ENCODE peak calls at places on chromosomes 1 and 21, in four cellular contexts. One of them, this sample, is unnamed.

GRCh38 chr1:58934711-58935110 is 150.9 kb upstream of the JUN start:
- DNase-seq in neural progenitor cell: peak; percentile 13
- DNase-seq in kidney epithelial cell: no peak
- DNase-seq in left lung: no peak
- DNase-seq in this sample: no peak

GRCh38 chr1:108592030-108592759 is 32.3 kb downstream of the EEIG2 start:
- DNase-seq in neural progenitor cell: no peak
- DNase-seq in kidney epithelial cell: no peak
- DNase-seq in left lung: no peak
- DNase-seq in this sample: no peak

GRCh38 chr1:229310833-229311232 is 32.0 kb downstream of the CCSAP start:
- DNase-seq in neural progenitor cell: no peak
- DNase-seq in kidney epithelial cell: no peak
- DNase-seq in left lung: no peak
- DNase-seq in this sample: no peak

GRCh38 chr1:96425382-96426129 is 296.0 kb upstream of the PTBP2 start:
- DNase-seq in neural progenitor cell: peak; percentile 1
- DNase-seq in kidney epithelial cell: no peak
- DNase-seq in left lung: no peak
- DNase-seq in this sample: no peak

GRCh38 chr21:34029724-34030528 is 43.5 kb upstream of the MRPS6 start:
- DNase-seq in neural progenitor cell: peak; percentile 80
- DNase-seq in kidney epithelial cell: peak; percentile 58
- DNase-seq in left lung: no peak
- DNase-seq in this sample: no peak

GRCh38 chr1:64675718-64676345 is 69.0 kb upstream of the RAVER2 start:
- DNase-seq in neural progenitor cell: peak; percentile 19
- DNase-seq in kidney epithelial cell: no peak
- DNase-seq in left lung: no peak
- DNase-seq in this sample: no peak

GRCh38 chr1:91771717-91772116 is 114.2 kb downstream of the TGFBR3 start:
- DNase-seq in neural progenitor cell: no peak
- DNase-seq in kidney epithelial cell: no peak
- DNase-seq in left lung: no peak
- DNase-seq in this sample: no peak

GRCh38 chr1:48127735-48128685 is 94.5 kb upstream of the SLC5A9 start:
- DNase-seq in neural progenitor cell: no peak
- DNase-seq in kidney epithelial cell: no peak
- DNase-seq in left lung: no peak
- DNase-seq in this sample: no peak

GRCh38 chr21:37074195-37074510 is 1.1 kb downstream of the TTC3 start:
- DNase-seq in neural progenitor cell: peak; percentile 50
- DNase-seq in kidney epithelial cell: no peak
- DNase-seq in left lung: no peak
- DNase-seq in this sample: no peak

GRCh38 chr1:200896571-200897187 is 2.0 kb downstream of the INAVA start:
- DNase-seq in neural progenitor cell: no peak
- DNase-seq in kidney epithelial cell: no peak
- DNase-seq in left lung: peak; percentile 83
- DNase-seq in this sample: no peak

GRCh38 chr1:224205438-224205840 is 22.4 kb downstream of the DEGS1 start:
- DNase-seq in neural progenitor cell: no peak
- DNase-seq in kidney epithelial cell: no peak
- DNase-seq in left lung: no peak
- DNase-seq in this sample: no peak

GRCh38 chr1:97308131-97308530 is 586.5 kb downstream of the PTBP2 start:
- DNase-seq in neural progenitor cell: no peak
- DNase-seq in kidney epithelial cell: no peak
- DNase-seq in left lung: no peak
- DNase-seq in this sample: peak; percentile 35

GRCh38 chr1:112889052-112889451 is 66.9 kb downstream of the SLC16A1 start:
- DNase-seq in neural progenitor cell: no peak
- DNase-seq in kidney epithelial cell: no peak
- DNase-seq in left lung: no peak
- DNase-seq in this sample: no peak

GRCh38 chr1:91527781-91528180 is 27.1 kb downstream of the CDC7 start:
- DNase-seq in neural progenitor cell: no peak
- DNase-seq in kidney epithelial cell: no peak
- DNase-seq in left lung: no peak
- DNase-seq in this sample: no peak

GRCh38 chr1:53593758-53594380 is 134.7 kb downstream of the DMRTB1 start:
- DNase-seq in neural progenitor cell: peak; percentile 87
- DNase-seq in kidney epithelial cell: no peak
- DNase-seq in left lung: no peak
- DNase-seq in this sample: no peak

GRCh38 chr1:30321216-30321910 is 402.0 kb downstream of the MATN1 start:
- DNase-seq in neural progenitor cell: no peak
- DNase-seq in kidney epithelial cell: no peak
- DNase-seq in left lung: no peak
- DNase-seq in this sample: no peak

GRCh38 chr1:65467536-65467935 is 47.1 kb downstream of the LEPR start:
- DNase-seq in neural progenitor cell: peak; percentile 91
- DNase-seq in kidney epithelial cell: peak; percentile 35
- DNase-seq in left lung: no peak
- DNase-seq in this sample: no peak

GRCh38 chr21:36126166-36126565 is 8.7 kb upstream of the CBR3 start:
- DNase-seq in neural progenitor cell: no peak
- DNase-seq in kidney epithelial cell: no peak
- DNase-seq in left lung: no peak
- DNase-seq in this sample: no peak

DNA sequence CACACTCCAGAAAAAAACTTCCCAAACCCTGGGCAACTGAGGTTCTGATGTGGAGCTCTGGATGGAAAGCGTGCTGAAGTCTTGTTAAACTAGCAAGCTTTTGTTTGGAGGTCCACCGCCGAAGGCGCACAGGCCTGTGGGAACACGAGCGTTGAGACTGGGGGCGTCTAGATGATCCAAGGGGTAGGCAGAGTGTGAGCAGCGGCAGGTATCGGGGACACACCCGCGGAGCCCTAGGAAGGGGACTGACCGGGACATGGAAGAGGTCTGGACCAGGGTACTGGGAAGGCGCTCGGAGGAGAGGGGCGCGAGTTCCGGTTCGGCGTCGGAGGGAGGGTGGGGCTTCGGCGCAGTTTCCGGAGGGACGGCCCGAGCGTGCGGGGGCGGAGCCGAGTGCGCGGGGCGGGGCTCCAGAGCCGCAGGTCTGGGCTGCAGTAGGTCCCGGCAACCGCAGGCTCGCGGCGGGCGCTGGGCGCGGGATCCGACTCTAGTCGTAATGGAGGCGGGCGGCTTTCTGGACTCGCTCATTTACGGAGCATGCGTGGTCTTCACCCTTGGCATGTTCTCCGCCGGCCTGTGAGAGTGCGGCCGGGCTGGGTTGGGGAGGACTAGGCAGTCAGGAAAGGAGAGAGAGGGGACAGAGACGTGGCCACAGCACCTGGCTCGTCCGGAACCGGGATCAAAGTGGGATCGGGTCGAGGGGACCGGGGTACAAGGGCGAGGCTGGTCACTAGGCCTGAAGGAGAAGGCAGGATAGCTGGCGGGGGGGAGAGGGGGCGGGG is at the start of gene SLC50A1:
- DNase-seq in neural progenitor cell: peak; percentile 99
- DNase-seq in kidney epithelial cell: peak; percentile 63
- DNase-seq in left lung: peak; percentile 99
- DNase-seq in this sample: peak; percentile 73
- TF ChIP-seq CTCF in neural progenitor cell: peak; percentile 19
- TF ChIP-seq CTCF in kidney epithelial cell: no peak
- TF ChIP-seq CTCF in left lung: peak; percentile 72
- TF ChIP-seq CTCF in this sample: no peak

GRCh38 chr1:93349231-93350135 is 3.8 kb downstream of the DR1 start:
- DNase-seq in neural progenitor cell: no peak
- DNase-seq in kidney epithelial cell: no peak
- DNase-seq in left lung: no peak
- DNase-seq in this sample: no peak

GRCh38 chr1:93350322-93350721 is 4.6 kb downstream of the DR1 start:
- DNase-seq in neural progenitor cell: no peak
- DNase-seq in kidney epithelial cell: no peak
- DNase-seq in left lung: no peak
- DNase-seq in this sample: no peak

GRCh38 chr1:93352376-93352775 is 6.7 kb downstream of the DR1 start:
- DNase-seq in neural progenitor cell: no peak
- DNase-seq in kidney epithelial cell: no peak
- DNase-seq in left lung: no peak
- DNase-seq in this sample: no peak

GRCh38 chr1:93353286-93353685 is 7.6 kb downstream of the DR1 start:
- DNase-seq in neural progenitor cell: no peak
- DNase-seq in kidney epithelial cell: no peak
- DNase-seq in left lung: no peak
- DNase-seq in this sample: peak; percentile 56

DNA sequence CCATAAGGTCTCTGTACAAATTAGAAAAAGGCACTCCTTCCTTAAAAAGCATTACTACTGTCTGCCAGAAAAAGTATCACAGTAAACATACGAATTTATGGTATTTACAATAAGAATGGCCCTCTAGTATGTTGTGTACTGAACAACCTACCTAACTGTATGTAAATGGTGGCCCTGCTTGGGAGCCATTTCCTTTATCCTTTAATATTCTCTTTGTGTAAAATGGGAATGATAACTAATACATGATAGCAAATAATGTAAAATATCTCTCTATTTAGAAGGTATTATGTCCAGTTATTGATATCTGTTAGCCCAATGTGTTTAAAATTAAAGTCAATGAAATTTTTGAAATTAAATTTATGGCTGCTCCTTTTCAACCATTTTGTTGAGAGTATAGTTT is 5.2 kb downstream of the DR1 start:
- DNase-seq in neural progenitor cell: no peak
- DNase-seq in kidney epithelial cell: no peak
- DNase-seq in left lung: no peak
- DNase-seq in this sample: no peak
- H3K4me3 ChIP-seq in neural progenitor cell: no peak overlapping the region
- H3K4me3 ChIP-seq in kidney epithelial cell: no peak overlapping the region
- H3K4me3 ChIP-seq in left lung: no peak overlapping the region
- H3K4me3 ChIP-seq in this sample: no peak overlapping the region

DNA sequence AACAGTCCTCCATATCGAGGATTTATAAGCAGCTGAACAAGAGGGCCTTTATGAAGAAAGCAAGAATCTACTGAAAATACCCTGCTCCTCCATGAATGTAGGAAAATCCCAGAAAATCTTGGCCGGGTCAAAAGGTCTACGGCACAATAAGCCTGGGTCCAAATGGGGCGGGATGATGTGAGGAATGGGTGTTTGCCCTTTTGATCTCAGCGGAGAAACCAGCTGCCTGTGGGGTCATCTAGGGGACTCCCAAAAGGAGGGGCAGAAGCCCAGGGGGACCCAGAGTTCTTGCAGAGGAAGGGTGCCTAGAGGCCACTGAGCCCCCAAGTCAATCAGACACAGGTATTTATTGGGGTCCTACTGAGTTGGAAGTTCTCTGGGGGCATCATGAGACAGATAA is 11.4 kb upstream of the PIGR start:
- DNase-seq in neural progenitor cell: no peak
- DNase-seq in kidney epithelial cell: no peak
- DNase-seq in left lung: no peak
- DNase-seq in this sample: no peak
- H3K27me3 ChIP-seq in neural progenitor cell: no peaks in the 10 kb centered on the region
- H3K27me3 ChIP-seq in kidney epithelial cell: no peaks in the 10 kb centered on the region
- H3K27me3 ChIP-seq in left lung: no peaks in the 10 kb centered on the region
- H3K27me3 ChIP-seq in this sample: peaks cover 9% of the 10 kb centered on the region

DNA sequence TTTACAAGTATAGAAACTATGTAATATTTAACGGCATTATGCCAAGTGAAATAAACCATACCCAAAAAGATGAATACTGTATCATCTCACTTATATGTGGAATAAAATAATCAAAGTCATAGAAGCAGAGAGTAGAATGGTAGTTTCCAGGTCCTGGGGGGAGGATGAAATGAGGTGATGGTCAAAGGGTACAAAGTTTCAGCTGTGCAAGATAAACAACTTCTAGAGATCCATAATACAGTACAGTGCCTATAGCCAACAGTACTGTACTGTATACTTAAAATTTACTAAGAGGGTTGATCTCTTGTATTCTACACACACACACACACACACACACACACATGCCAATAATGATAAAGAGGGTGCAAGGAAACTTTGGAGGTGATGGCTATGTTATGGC is 3.0 kb upstream of the ADAM30 start:
- DNase-seq in neural progenitor cell: no peak
- DNase-seq in kidney epithelial cell: no peak
- DNase-seq in left lung: no peak
- DNase-seq in this sample: no peak
- TF ChIP-seq CTCF in neural progenitor cell: no peak
- TF ChIP-seq CTCF in kidney epithelial cell: no peak
- TF ChIP-seq CTCF in left lung: no peak
- TF ChIP-seq CTCF in this sample: no peak

GRCh38 chr1:24556414-24556795 is 518 bp downstream of the NCMAP start:
- DNase-seq in neural progenitor cell: no peak
- DNase-seq in kidney epithelial cell: no peak
- DNase-seq in left lung: no peak
- DNase-seq in this sample: no peak
- H3K4me3 ChIP-seq in neural progenitor cell: peak overlapping the region; percentile 49
- H3K4me3 ChIP-seq in kidney epithelial cell: peak overlapping the region; percentile 39
- H3K4me3 ChIP-seq in left lung: peak overlapping the region; percentile 30
- H3K4me3 ChIP-seq in this sample: no peak overlapping the region

DNA sequence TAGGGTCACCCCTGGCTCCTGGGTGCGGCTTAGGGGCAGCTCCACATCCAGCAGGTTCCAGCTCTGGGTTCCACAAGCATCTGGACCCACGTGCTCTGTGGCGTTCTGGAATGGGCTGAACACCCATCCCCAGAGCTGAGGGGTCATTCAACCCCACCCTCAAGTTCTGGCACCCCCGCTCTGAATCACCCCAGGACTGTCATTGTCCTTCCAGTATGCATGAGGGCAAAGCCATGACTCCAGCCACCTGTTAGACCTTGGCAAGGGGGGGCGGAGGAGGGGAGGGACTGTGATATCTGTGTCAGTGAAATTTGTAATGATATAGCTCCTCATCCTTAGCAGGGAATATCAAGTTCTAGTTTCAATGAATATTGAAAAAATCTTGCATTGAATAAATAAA is 12.3 kb downstream of the INSRR start:
- DNase-seq in neural progenitor cell: no peak
- DNase-seq in kidney epithelial cell: no peak
- DNase-seq in left lung: no peak
- DNase-seq in this sample: no peak
- H3K27me3 ChIP-seq in neural progenitor cell: peaks cover 100% of the 10 kb centered on the region
- H3K27me3 ChIP-seq in kidney epithelial cell: peaks cover 75% of the 10 kb centered on the region
- H3K27me3 ChIP-seq in left lung: peaks cover 97% of the 10 kb centered on the region
- H3K27me3 ChIP-seq in this sample: peaks cover 57% of the 10 kb centered on the region

This sample was measured in BJ.